ENCODE peak calls at places on chromosomes 1 and 21, in seven cellular contexts. One of them, this sample, is unnamed.

GRCh38 chr1:178055779-178056471 is 38.0 kb upstream of the RASAL2 start:
- ATAC-seq in natural killer cell treated with Interleukin-12 subunit alpha and Interleukin-12 subunit beta and Interleukin-15 and Interleukin-18, amount 100 ng/mL, for 72 hours: no peak
- ATAC-seq in omental fat pad: peak
- ATAC-seq in aorta: no peak
- ATAC-seq in IMR-90: peak
- ATAC-seq in naive thymus-derived CD4-positive, alpha-beta T cell: peak
- ATAC-seq in activated CD8-positive, alpha-beta T cell treated with anti-CD3 and anti-CD28 coated beads for 36 hours: no peak
- ATAC-seq in this sample: no peak

GRCh38 chr1:99816656-99817055 is 33.5 kb upstream of the AGL start:
- ATAC-seq in naive thymus-derived CD4-positive, alpha-beta T cell: no peak
- ATAC-seq in omental fat pad: no peak
- ATAC-seq in activated CD8-positive, alpha-beta T cell treated with anti-CD3 and anti-CD28 coated beads for 36 hours: no peak
- ATAC-seq in aorta: no peak
- ATAC-seq in natural killer cell treated with Interleukin-12 subunit alpha and Interleukin-12 subunit beta and Interleukin-15 and Interleukin-18, amount 100 ng/mL, for 72 hours: no peak
- ATAC-seq in IMR-90: no peak
- ATAC-seq in this sample: no peak

GRCh38 chr1:46520063-46520911 is 30.7 kb downstream of the DMBX1 start:
- ATAC-seq in activated CD8-positive, alpha-beta T cell treated with anti-CD3 and anti-CD28 coated beads for 36 hours: no peak
- ATAC-seq in aorta: no peak
- ATAC-seq in natural killer cell treated with Interleukin-12 subunit alpha and Interleukin-12 subunit beta and Interleukin-15 and Interleukin-18, amount 100 ng/mL, for 72 hours: no peak
- ATAC-seq in IMR-90: peak
- ATAC-seq in naive thymus-derived CD4-positive, alpha-beta T cell: no peak
- ATAC-seq in omental fat pad: no peak
- ATAC-seq in this sample: no peak

GRCh38 chr1:101089608-101090007 is 64.0 kb upstream of the DPH5 start:
- ATAC-seq in IMR-90: no peak
- ATAC-seq in activated CD8-positive, alpha-beta T cell treated with anti-CD3 and anti-CD28 coated beads for 36 hours: no peak
- ATAC-seq in naive thymus-derived CD4-positive, alpha-beta T cell: peak
- ATAC-seq in aorta: no peak
- ATAC-seq in omental fat pad: no peak
- ATAC-seq in natural killer cell treated with Interleukin-12 subunit alpha and Interleukin-12 subunit beta and Interleukin-15 and Interleukin-18, amount 100 ng/mL, for 72 hours: no peak
- ATAC-seq in this sample: no peak

GRCh38 chr1:88946845-88947244 is 45.6 kb downstream of the KYAT3 start:
- ATAC-seq in IMR-90: peak
- ATAC-seq in activated CD8-positive, alpha-beta T cell treated with anti-CD3 and anti-CD28 coated beads for 36 hours: peak
- ATAC-seq in aorta: peak
- ATAC-seq in omental fat pad: no peak
- ATAC-seq in naive thymus-derived CD4-positive, alpha-beta T cell: peak
- ATAC-seq in natural killer cell treated with Interleukin-12 subunit alpha and Interleukin-12 subunit beta and Interleukin-15 and Interleukin-18, amount 100 ng/mL, for 72 hours: peak
- ATAC-seq in this sample: peak

GRCh38 chr1:53470155-53470554 is 11.0 kb downstream of the DMRTB1 start:
- ATAC-seq in aorta: peak
- ATAC-seq in activated CD8-positive, alpha-beta T cell treated with anti-CD3 and anti-CD28 coated beads for 36 hours: no peak
- ATAC-seq in omental fat pad: peak
- ATAC-seq in IMR-90: peak
- ATAC-seq in naive thymus-derived CD4-positive, alpha-beta T cell: no peak
- ATAC-seq in natural killer cell treated with Interleukin-12 subunit alpha and Interleukin-12 subunit beta and Interleukin-15 and Interleukin-18, amount 100 ng/mL, for 72 hours: no peak
- ATAC-seq in this sample: no peak

GRCh38 chr1:119987112-119987511 is 82.3 kb downstream of the NOTCH2 start:
- ATAC-seq in natural killer cell treated with Interleukin-12 subunit alpha and Interleukin-12 subunit beta and Interleukin-15 and Interleukin-18, amount 100 ng/mL, for 72 hours: peak
- ATAC-seq in naive thymus-derived CD4-positive, alpha-beta T cell: peak
- ATAC-seq in omental fat pad: peak
- ATAC-seq in aorta: peak
- ATAC-seq in activated CD8-positive, alpha-beta T cell treated with anti-CD3 and anti-CD28 coated beads for 36 hours: peak
- ATAC-seq in IMR-90: peak
- ATAC-seq in this sample: peak

GRCh38 chr1:151048645-151049032 is 1.1 kb downstream of the C1orf56 start:
- ATAC-seq in aorta: no peak
- ATAC-seq in omental fat pad: no peak
- ATAC-seq in activated CD8-positive, alpha-beta T cell treated with anti-CD3 and anti-CD28 coated beads for 36 hours: no peak
- ATAC-seq in natural killer cell treated with Interleukin-12 subunit alpha and Interleukin-12 subunit beta and Interleukin-15 and Interleukin-18, amount 100 ng/mL, for 72 hours: no peak
- ATAC-seq in naive thymus-derived CD4-positive, alpha-beta T cell: peak
- ATAC-seq in IMR-90: no peak
- ATAC-seq in this sample: no peak

GRCh38 chr1:1293618-1294249 is 13.5 kb downstream of the SCNN1D start:
- ATAC-seq in omental fat pad: no peak
- ATAC-seq in naive thymus-derived CD4-positive, alpha-beta T cell: no peak
- ATAC-seq in natural killer cell treated with Interleukin-12 subunit alpha and Interleukin-12 subunit beta and Interleukin-15 and Interleukin-18, amount 100 ng/mL, for 72 hours: no peak
- ATAC-seq in IMR-90: no peak
- ATAC-seq in aorta: no peak
- ATAC-seq in activated CD8-positive, alpha-beta T cell treated with anti-CD3 and anti-CD28 coated beads for 36 hours: no peak
- ATAC-seq in this sample: no peak

GRCh38 chr1:30520461-30520860 is 202.9 kb downstream of the MATN1 start:
- ATAC-seq in naive thymus-derived CD4-positive, alpha-beta T cell: no peak
- ATAC-seq in activated CD8-positive, alpha-beta T cell treated with anti-CD3 and anti-CD28 coated beads for 36 hours: no peak
- ATAC-seq in natural killer cell treated with Interleukin-12 subunit alpha and Interleukin-12 subunit beta and Interleukin-15 and Interleukin-18, amount 100 ng/mL, for 72 hours: no peak
- ATAC-seq in aorta: no peak
- ATAC-seq in omental fat pad: no peak
- ATAC-seq in IMR-90: no peak
- ATAC-seq in this sample: no peak

GRCh38 chr1:201026746-201027145 is 3.2 kb upstream of the KIF21B start:
- ATAC-seq in omental fat pad: no peak
- ATAC-seq in natural killer cell treated with Interleukin-12 subunit alpha and Interleukin-12 subunit beta and Interleukin-15 and Interleukin-18, amount 100 ng/mL, for 72 hours: no peak
- ATAC-seq in activated CD8-positive, alpha-beta T cell treated with anti-CD3 and anti-CD28 coated beads for 36 hours: no peak
- ATAC-seq in aorta: no peak
- ATAC-seq in IMR-90: no peak
- ATAC-seq in naive thymus-derived CD4-positive, alpha-beta T cell: no peak
- ATAC-seq in this sample: no peak

GRCh38 chr1:203555046-203555445 is 61.1 kb downstream of the OPTC start:
- ATAC-seq in activated CD8-positive, alpha-beta T cell treated with anti-CD3 and anti-CD28 coated beads for 36 hours: no peak
- ATAC-seq in natural killer cell treated with Interleukin-12 subunit alpha and Interleukin-12 subunit beta and Interleukin-15 and Interleukin-18, amount 100 ng/mL, for 72 hours: no peak
- ATAC-seq in omental fat pad: no peak
- ATAC-seq in naive thymus-derived CD4-positive, alpha-beta T cell: no peak
- ATAC-seq in aorta: no peak
- ATAC-seq in IMR-90: no peak
- ATAC-seq in this sample: no peak

GRCh38 chr1:29677028-29678024 is 441.0 kb downstream of the PTPRU start:
- ATAC-seq in activated CD8-positive, alpha-beta T cell treated with anti-CD3 and anti-CD28 coated beads for 36 hours: no peak
- ATAC-seq in naive thymus-derived CD4-positive, alpha-beta T cell: no peak
- ATAC-seq in natural killer cell treated with Interleukin-12 subunit alpha and Interleukin-12 subunit beta and Interleukin-15 and Interleukin-18, amount 100 ng/mL, for 72 hours: no peak
- ATAC-seq in IMR-90: no peak
- ATAC-seq in omental fat pad: no peak
- ATAC-seq in aorta: no peak
- ATAC-seq in this sample: no peak

GRCh38 chr21:26852422-26852821 is 7.2 kb upstream of the ADAMTS1 start:
- ATAC-seq in omental fat pad: no peak
- ATAC-seq in IMR-90: no peak
- ATAC-seq in activated CD8-positive, alpha-beta T cell treated with anti-CD3 and anti-CD28 coated beads for 36 hours: no peak
- ATAC-seq in aorta: no peak
- ATAC-seq in naive thymus-derived CD4-positive, alpha-beta T cell: no peak
- ATAC-seq in natural killer cell treated with Interleukin-12 subunit alpha and Interleukin-12 subunit beta and Interleukin-15 and Interleukin-18, amount 100 ng/mL, for 72 hours: no peak
- ATAC-seq in this sample: no peak

GRCh38 chr1:22862752-22863151 is 109.9 kb downstream of the LACTBL1 start:
- ATAC-seq in aorta: no peak
- ATAC-seq in natural killer cell treated with Interleukin-12 subunit alpha and Interleukin-12 subunit beta and Interleukin-15 and Interleukin-18, amount 100 ng/mL, for 72 hours: no peak
- ATAC-seq in activated CD8-positive, alpha-beta T cell treated with anti-CD3 and anti-CD28 coated beads for 36 hours: no peak
- ATAC-seq in naive thymus-derived CD4-positive, alpha-beta T cell: no peak
- ATAC-seq in omental fat pad: no peak
- ATAC-seq in IMR-90: no peak
- ATAC-seq in this sample: no peak

GRCh38 chr1:99652881-99653281 is 7.0 kb downstream of the PALMD start:
- ATAC-seq in naive thymus-derived CD4-positive, alpha-beta T cell: no peak
- ATAC-seq in natural killer cell treated with Interleukin-12 subunit alpha and Interleukin-12 subunit beta and Interleukin-15 and Interleukin-18, amount 100 ng/mL, for 72 hours: no peak
- ATAC-seq in activated CD8-positive, alpha-beta T cell treated with anti-CD3 and anti-CD28 coated beads for 36 hours: no peak
- ATAC-seq in IMR-90: no peak
- ATAC-seq in omental fat pad: no peak
- ATAC-seq in aorta: no peak
- ATAC-seq in this sample: no peak

GRCh38 chr1:111517464-111518225 is 14.2 kb upstream of the ADORA3 start:
- ATAC-seq in omental fat pad: no peak
- ATAC-seq in activated CD8-positive, alpha-beta T cell treated with anti-CD3 and anti-CD28 coated beads for 36 hours: peak
- ATAC-seq in IMR-90: no peak
- ATAC-seq in aorta: no peak
- ATAC-seq in natural killer cell treated with Interleukin-12 subunit alpha and Interleukin-12 subunit beta and Interleukin-15 and Interleukin-18, amount 100 ng/mL, for 72 hours: no peak
- ATAC-seq in naive thymus-derived CD4-positive, alpha-beta T cell: peak
- ATAC-seq in this sample: peak

GRCh38 chr1:39003787-39004186 is 12.7 kb downstream of the AKIRIN1 start:
- ATAC-seq in omental fat pad: peak
- ATAC-seq in activated CD8-positive, alpha-beta T cell treated with anti-CD3 and anti-CD28 coated beads for 36 hours: peak
- ATAC-seq in naive thymus-derived CD4-positive, alpha-beta T cell: no peak
- ATAC-seq in aorta: no peak
- ATAC-seq in IMR-90: peak
- ATAC-seq in natural killer cell treated with Interleukin-12 subunit alpha and Interleukin-12 subunit beta and Interleukin-15 and Interleukin-18, amount 100 ng/mL, for 72 hours: no peak
- ATAC-seq in this sample: peak

GRCh38 chr21:42983102-42983501 is 8.7 kb downstream of the PKNOX1 start:
- ATAC-seq in aorta: no peak
- ATAC-seq in natural killer cell treated with Interleukin-12 subunit alpha and Interleukin-12 subunit beta and Interleukin-15 and Interleukin-18, amount 100 ng/mL, for 72 hours: no peak
- ATAC-seq in activated CD8-positive, alpha-beta T cell treated with anti-CD3 and anti-CD28 coated beads for 36 hours: peak
- ATAC-seq in naive thymus-derived CD4-positive, alpha-beta T cell: no peak
- ATAC-seq in IMR-90: peak
- ATAC-seq in omental fat pad: no peak
- ATAC-seq in this sample: peak

GRCh38 chr1:179190861-179191260 is 38.6 kb downstream of the ABL2 start:
- ATAC-seq in natural killer cell treated with Interleukin-12 subunit alpha and Interleukin-12 subunit beta and Interleukin-15 and Interleukin-18, amount 100 ng/mL, for 72 hours: peak
- ATAC-seq in aorta: peak
- ATAC-seq in omental fat pad: peak
- ATAC-seq in activated CD8-positive, alpha-beta T cell treated with anti-CD3 and anti-CD28 coated beads for 36 hours: no peak
- ATAC-seq in naive thymus-derived CD4-positive, alpha-beta T cell: peak
- ATAC-seq in IMR-90: no peak
- ATAC-seq in this sample: peak

This sample was measured in activated T-helper 17 cell treated with anti-CD3 and anti-CD28 coated beads, Interleukin-2, amount 50 U/mL, for 72 hours.